ENCODE peak calls at places on chromosomes 4 and X, in ten cellular contexts. One of them, this sample, is unnamed.

GRCh38 chr4:141686929-141687328 is 50.5 kb downstream of the IL15 start:
- DNase-seq in mucosa of descending colon: peak; percentile 11
- DNase-seq in tibial artery: no peak
- DNase-seq in mammary epithelial cell: no peak
- DNase-seq in CD8-positive, alpha-beta memory T cell: no peak
- DNase-seq in bronchial epithelial cell: no peak
- DNase-seq in esophagus squamous epithelium: no peak
- DNase-seq in aorta: no peak
- DNase-seq in keratinocyte: no peak
- DNase-seq in pancreas: peak; percentile 26
- DNase-seq in this sample: no peak

GRCh38 chr4:84498203-84499026 is 677 bp downstream of the NKX6-1 start:
- DNase-seq in mucosa of descending colon: no peak
- DNase-seq in tibial artery: no peak
- DNase-seq in mammary epithelial cell: peak; percentile 24
- DNase-seq in CD8-positive, alpha-beta memory T cell: no peak
- DNase-seq in bronchial epithelial cell: no peak
- DNase-seq in esophagus squamous epithelium: no peak
- DNase-seq in aorta: peak; percentile 58
- DNase-seq in keratinocyte: no peak
- DNase-seq in pancreas: no peak
- DNase-seq in this sample: no peak

GRCh38 chrX:109911046-109911445 is 91.9 kb upstream of the TMEM164 start:
- DNase-seq in mucosa of descending colon: no peak
- DNase-seq in tibial artery: no peak
- DNase-seq in mammary epithelial cell: no peak
- DNase-seq in CD8-positive, alpha-beta memory T cell: no peak
- DNase-seq in bronchial epithelial cell: no peak
- DNase-seq in esophagus squamous epithelium: no peak
- DNase-seq in aorta: no peak
- DNase-seq in keratinocyte: no peak
- DNase-seq in pancreas: no peak
- DNase-seq in this sample: no peak

GRCh38 chrX:49264460-49264859 is at the start of gene FOXP3:
- DNase-seq in mucosa of descending colon: no peak
- DNase-seq in tibial artery: peak; percentile 3
- DNase-seq in mammary epithelial cell: no peak
- DNase-seq in CD8-positive, alpha-beta memory T cell: no peak
- DNase-seq in bronchial epithelial cell: no peak
- DNase-seq in esophagus squamous epithelium: no peak
- DNase-seq in aorta: no peak
- DNase-seq in keratinocyte: no peak
- DNase-seq in pancreas: no peak
- DNase-seq in this sample: no peak

GRCh38 chr4:20028694-20029093 is 223.0 kb upstream of the SLIT2 start:
- DNase-seq in mucosa of descending colon: no peak
- DNase-seq in tibial artery: no peak
- DNase-seq in mammary epithelial cell: peak; percentile 32
- DNase-seq in CD8-positive, alpha-beta memory T cell: no peak
- DNase-seq in bronchial epithelial cell: peak; percentile 90
- DNase-seq in esophagus squamous epithelium: no peak
- DNase-seq in aorta: no peak
- DNase-seq in keratinocyte: no peak
- DNase-seq in pancreas: no peak
- DNase-seq in this sample: no peak

GRCh38 chr4:141640692-141641091 is 4.3 kb downstream of the IL15 start:
- DNase-seq in mucosa of descending colon: no peak
- DNase-seq in tibial artery: no peak
- DNase-seq in mammary epithelial cell: no peak
- DNase-seq in CD8-positive, alpha-beta memory T cell: no peak
- DNase-seq in bronchial epithelial cell: no peak
- DNase-seq in esophagus squamous epithelium: no peak
- DNase-seq in aorta: no peak
- DNase-seq in keratinocyte: no peak
- DNase-seq in pancreas: no peak
- DNase-seq in this sample: no peak

GRCh38 chr4:2060578-2061207 is 1.6 kb downstream of the NAT8L start:
- DNase-seq in mucosa of descending colon: peak; percentile 34
- DNase-seq in tibial artery: no peak
- DNase-seq in mammary epithelial cell: no peak
- DNase-seq in CD8-positive, alpha-beta memory T cell: no peak
- DNase-seq in bronchial epithelial cell: no peak
- DNase-seq in esophagus squamous epithelium: no peak
- DNase-seq in aorta: peak; percentile 32
- DNase-seq in keratinocyte: no peak
- DNase-seq in pancreas: no peak
- DNase-seq in this sample: no peak

GRCh38 chrX:136768469-136769084 is 12.2 kb downstream of the ARHGEF6 start:
- DNase-seq in mucosa of descending colon: peak; percentile 33
- DNase-seq in tibial artery: peak; percentile 78
- DNase-seq in mammary epithelial cell: peak; percentile 69
- DNase-seq in CD8-positive, alpha-beta memory T cell: no peak
- DNase-seq in bronchial epithelial cell: peak; percentile 72
- DNase-seq in esophagus squamous epithelium: no peak
- DNase-seq in aorta: peak; percentile 72
- DNase-seq in keratinocyte: no peak
- DNase-seq in pancreas: no peak
- DNase-seq in this sample: no peak

GRCh38 chrX:105823092-105823454 is 734 bp downstream of the NRK start:
- DNase-seq in mucosa of descending colon: no peak
- DNase-seq in tibial artery: no peak
- DNase-seq in mammary epithelial cell: no peak
- DNase-seq in CD8-positive, alpha-beta memory T cell: no peak
- DNase-seq in bronchial epithelial cell: no peak
- DNase-seq in esophagus squamous epithelium: no peak
- DNase-seq in aorta: peak; percentile 24
- DNase-seq in keratinocyte: no peak
- DNase-seq in pancreas: no peak
- DNase-seq in this sample: no peak

GRCh38 chrX:105816517-105816916 is 5.8 kb upstream of the NRK start:
- DNase-seq in mucosa of descending colon: no peak
- DNase-seq in tibial artery: no peak
- DNase-seq in mammary epithelial cell: no peak
- DNase-seq in CD8-positive, alpha-beta memory T cell: no peak
- DNase-seq in bronchial epithelial cell: no peak
- DNase-seq in esophagus squamous epithelium: no peak
- DNase-seq in aorta: no peak
- DNase-seq in keratinocyte: no peak
- DNase-seq in pancreas: no peak
- DNase-seq in this sample: no peak

GRCh38 chrX:105821471-105822081 is 763 bp upstream of the NRK start:
- DNase-seq in mucosa of descending colon: peak; percentile 0
- DNase-seq in tibial artery: peak; percentile 39
- DNase-seq in mammary epithelial cell: no peak
- DNase-seq in CD8-positive, alpha-beta memory T cell: no peak
- DNase-seq in bronchial epithelial cell: peak; percentile 22
- DNase-seq in esophagus squamous epithelium: no peak
- DNase-seq in aorta: peak; percentile 48
- DNase-seq in keratinocyte: no peak
- DNase-seq in pancreas: no peak
- DNase-seq in this sample: no peak

GRCh38 chrX:105820247-105820646 is 2.1 kb upstream of the NRK start:
- DNase-seq in mucosa of descending colon: no peak
- DNase-seq in tibial artery: no peak
- DNase-seq in mammary epithelial cell: no peak
- DNase-seq in CD8-positive, alpha-beta memory T cell: no peak
- DNase-seq in bronchial epithelial cell: no peak
- DNase-seq in esophagus squamous epithelium: no peak
- DNase-seq in aorta: no peak
- DNase-seq in keratinocyte: no peak
- DNase-seq in pancreas: no peak
- DNase-seq in this sample: no peak

DNA sequence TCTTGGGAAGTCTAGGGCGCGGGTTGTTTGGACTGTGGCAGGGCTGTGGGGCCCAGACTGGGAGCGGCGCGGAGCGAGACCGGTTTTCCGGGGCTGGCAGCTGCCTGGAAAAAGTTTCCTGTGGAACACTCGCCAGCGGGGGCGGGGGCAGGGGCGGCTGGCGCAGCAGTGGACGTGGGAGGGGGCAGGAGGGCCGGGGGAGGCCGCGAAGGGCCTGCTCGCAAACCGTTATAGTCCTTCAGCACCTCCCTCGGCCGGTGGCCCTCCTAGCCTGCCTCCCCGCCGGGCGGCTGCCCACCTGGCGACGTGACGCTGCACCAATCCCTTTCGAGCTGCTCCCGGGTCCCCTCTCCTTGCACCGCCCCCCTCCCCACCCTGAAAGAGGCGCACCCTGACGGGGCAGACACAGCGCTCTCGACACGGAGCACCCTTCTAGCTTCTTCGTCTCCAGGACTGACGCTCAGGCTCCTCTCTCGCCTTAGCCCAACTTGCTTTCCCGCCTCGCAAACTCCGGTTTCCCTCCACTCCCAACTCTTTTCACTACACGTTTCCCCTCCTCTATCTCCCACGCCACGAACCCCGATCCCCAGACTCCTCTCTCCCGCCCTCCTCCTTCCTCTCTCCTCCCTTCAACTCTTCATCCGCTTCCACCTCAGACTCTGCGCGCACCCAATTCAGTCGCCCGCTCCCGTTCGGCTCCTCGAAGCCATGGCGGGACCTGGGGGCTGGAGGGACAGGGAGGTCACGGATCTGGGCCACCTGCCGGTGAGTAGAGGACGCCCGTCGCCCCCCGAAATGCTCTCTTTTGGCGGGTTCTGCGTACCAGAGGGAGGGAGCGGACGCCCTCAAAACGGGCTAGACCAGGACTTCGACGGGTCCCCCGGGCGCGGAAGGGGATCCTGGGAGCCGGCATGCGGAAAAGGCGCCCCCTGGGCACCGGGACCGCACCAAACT is at the start of gene NRK:
- DNase-seq in mucosa of descending colon: peak; percentile 1
- DNase-seq in tibial artery: peak; percentile 63
- DNase-seq in mammary epithelial cell: no peak
- DNase-seq in CD8-positive, alpha-beta memory T cell: no peak
- DNase-seq in bronchial epithelial cell: no peak
- DNase-seq in esophagus squamous epithelium: no peak
- DNase-seq in aorta: peak; percentile 60
- DNase-seq in keratinocyte: no peak
- DNase-seq in pancreas: no peak
- DNase-seq in this sample: no peak
- H3K4me3 ChIP-seq in mucosa of descending colon: no peak within 1 kb of the TSS
- H3K4me3 ChIP-seq in tibial artery: peak within 1 kb of the TSS; percentile 54
- H3K4me3 ChIP-seq in mammary epithelial cell: peak within 1 kb of the TSS; percentile 36
- H3K4me3 ChIP-seq in CD8-positive, alpha-beta memory T cell: no peak within 1 kb of the TSS
- H3K4me3 ChIP-seq in bronchial epithelial cell: no peak within 1 kb of the TSS
- H3K4me3 ChIP-seq in esophagus squamous epithelium: no peak within 1 kb of the TSS
- H3K4me3 ChIP-seq in aorta: peak within 1 kb of the TSS; percentile 11
- H3K4me3 ChIP-seq in keratinocyte: no peak within 1 kb of the TSS
- H3K4me3 ChIP-seq in pancreas: no peak within 1 kb of the TSS
- H3K4me3 ChIP-seq in this sample: no peak within 1 kb of the TSS

GRCh38 chrX:153905481-153906095 is 1.1 kb downstream of the AVPR2 start:
- DNase-seq in mucosa of descending colon: no peak
- DNase-seq in tibial artery: no peak
- DNase-seq in mammary epithelial cell: no peak
- DNase-seq in CD8-positive, alpha-beta memory T cell: no peak
- DNase-seq in bronchial epithelial cell: no peak
- DNase-seq in esophagus squamous epithelium: no peak
- DNase-seq in aorta: no peak
- DNase-seq in keratinocyte: no peak
- DNase-seq in pancreas: no peak
- DNase-seq in this sample: no peak
- H3K4me3 ChIP-seq in mucosa of descending colon: no peak overlapping the region
- H3K4me3 ChIP-seq in tibial artery: no peak overlapping the region
- H3K4me3 ChIP-seq in mammary epithelial cell: no peak overlapping the region
- H3K4me3 ChIP-seq in CD8-positive, alpha-beta memory T cell: no peak overlapping the region
- H3K4me3 ChIP-seq in bronchial epithelial cell: no peak overlapping the region
- H3K4me3 ChIP-seq in esophagus squamous epithelium: no peak overlapping the region
- H3K4me3 ChIP-seq in aorta: no peak overlapping the region
- H3K4me3 ChIP-seq in keratinocyte: no peak overlapping the region
- H3K4me3 ChIP-seq in pancreas: no peak overlapping the region
- H3K4me3 ChIP-seq in this sample: no peak overlapping the region

GRCh38 chrX:105477351-105477750 is 256.9 kb upstream of the TEX13A start:
- DNase-seq in mucosa of descending colon: no peak
- DNase-seq in tibial artery: no peak
- DNase-seq in mammary epithelial cell: peak; percentile 48
- DNase-seq in CD8-positive, alpha-beta memory T cell: no peak
- DNase-seq in bronchial epithelial cell: no peak
- DNase-seq in esophagus squamous epithelium: no peak
- DNase-seq in aorta: no peak
- DNase-seq in keratinocyte: no peak
- DNase-seq in pancreas: no peak
- DNase-seq in this sample: no peak

GRCh38 chrX:105480646-105481310 is 260.3 kb upstream of the TEX13A start:
- DNase-seq in mucosa of descending colon: no peak
- DNase-seq in tibial artery: no peak
- DNase-seq in mammary epithelial cell: no peak
- DNase-seq in CD8-positive, alpha-beta memory T cell: no peak
- DNase-seq in bronchial epithelial cell: no peak
- DNase-seq in esophagus squamous epithelium: no peak
- DNase-seq in aorta: no peak
- DNase-seq in keratinocyte: no peak
- DNase-seq in pancreas: no peak
- DNase-seq in this sample: no peak

GRCh38 chrX:105488731-105489130 is 268.2 kb upstream of the TEX13A start:
- DNase-seq in mucosa of descending colon: no peak
- DNase-seq in tibial artery: no peak
- DNase-seq in mammary epithelial cell: no peak
- DNase-seq in CD8-positive, alpha-beta memory T cell: no peak
- DNase-seq in bronchial epithelial cell: no peak
- DNase-seq in esophagus squamous epithelium: no peak
- DNase-seq in aorta: no peak
- DNase-seq in keratinocyte: no peak
- DNase-seq in pancreas: no peak
- DNase-seq in this sample: no peak

DNA sequence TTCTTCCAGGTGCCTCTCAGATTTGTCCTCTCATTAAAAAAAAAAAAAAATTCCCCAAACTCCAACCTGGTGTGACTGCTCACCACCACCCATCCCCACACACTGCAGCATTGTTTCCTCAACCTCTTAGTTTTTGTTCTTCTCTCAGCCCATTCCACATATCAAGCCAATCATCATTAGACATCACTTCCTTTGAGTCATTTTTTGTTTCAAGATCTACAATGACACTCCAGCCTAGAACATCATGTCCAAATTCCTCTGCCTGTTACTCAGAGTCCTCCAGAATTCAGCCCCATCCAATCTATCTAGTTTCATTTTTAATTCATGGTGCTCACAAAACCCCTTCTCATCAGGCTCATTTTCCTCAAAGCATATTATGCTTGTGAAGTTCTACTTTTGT is 262.5 kb upstream of the TEX13A start:
- DNase-seq in mucosa of descending colon: no peak
- DNase-seq in tibial artery: no peak
- DNase-seq in mammary epithelial cell: peak; percentile 95
- DNase-seq in CD8-positive, alpha-beta memory T cell: no peak
- DNase-seq in bronchial epithelial cell: peak; percentile 85
- DNase-seq in esophagus squamous epithelium: no peak
- DNase-seq in aorta: no peak
- DNase-seq in keratinocyte: peak; percentile 53
- DNase-seq in pancreas: no peak
- DNase-seq in this sample: no peak
- H3K4me3 ChIP-seq in mucosa of descending colon: no peak overlapping the region
- H3K4me3 ChIP-seq in tibial artery: no peak overlapping the region
- H3K4me3 ChIP-seq in mammary epithelial cell: no peak overlapping the region
- H3K4me3 ChIP-seq in CD8-positive, alpha-beta memory T cell: no peak overlapping the region
- H3K4me3 ChIP-seq in bronchial epithelial cell: no peak overlapping the region
- H3K4me3 ChIP-seq in esophagus squamous epithelium: no peak overlapping the region
- H3K4me3 ChIP-seq in aorta: no peak overlapping the region
- H3K4me3 ChIP-seq in keratinocyte: peak overlapping the region; percentile 18
- H3K4me3 ChIP-seq in pancreas: no peak overlapping the region
- H3K4me3 ChIP-seq in this sample: no peak overlapping the region

DNA sequence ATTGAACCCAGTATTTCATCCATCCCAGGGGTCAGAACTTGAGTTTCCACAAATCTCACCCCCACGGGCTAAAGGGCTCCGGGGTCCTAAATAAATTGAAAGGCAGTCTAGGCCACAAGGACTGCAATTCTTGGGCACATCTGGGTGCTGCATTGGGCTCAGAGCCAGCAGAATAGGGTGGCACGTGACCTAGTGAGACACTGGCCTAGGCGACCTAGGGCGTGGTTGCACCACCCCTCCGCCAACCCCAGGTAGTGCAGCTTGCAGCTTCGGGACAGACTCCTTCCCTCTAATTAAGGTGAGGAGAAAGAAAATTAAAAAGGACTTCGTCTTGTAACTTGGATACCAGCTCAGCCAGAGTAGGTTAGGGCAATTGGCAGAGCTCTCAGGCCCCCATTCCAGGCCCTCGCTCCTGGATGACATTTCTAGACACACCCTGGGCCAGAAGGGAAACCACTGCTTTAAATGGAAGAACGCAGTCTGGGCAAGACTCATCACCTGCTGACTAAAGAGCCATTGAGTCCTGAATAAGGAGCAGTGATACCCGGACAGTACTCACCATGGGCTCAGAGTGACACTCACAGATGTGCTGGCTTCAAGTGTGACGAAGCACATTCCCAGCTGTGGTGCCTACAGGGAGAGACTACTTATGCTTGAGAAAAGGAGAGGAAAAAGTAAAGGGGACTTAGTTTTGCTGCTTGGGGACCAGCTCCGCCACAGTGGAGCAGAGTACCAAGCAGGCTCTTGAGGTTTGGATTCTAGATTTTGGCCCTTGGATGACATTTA is 735.4 kb downstream of the FSTL5 start:
- DNase-seq in mucosa of descending colon: no peak
- DNase-seq in tibial artery: no peak
- DNase-seq in mammary epithelial cell: no peak
- DNase-seq in CD8-positive, alpha-beta memory T cell: no peak
- DNase-seq in bronchial epithelial cell: no peak
- DNase-seq in esophagus squamous epithelium: no peak
- DNase-seq in aorta: no peak
- DNase-seq in keratinocyte: no peak
- DNase-seq in pancreas: no peak
- DNase-seq in this sample: no peak
- H3K4me3 ChIP-seq in mucosa of descending colon: no peak overlapping the region
- H3K4me3 ChIP-seq in tibial artery: no peak overlapping the region
- H3K4me3 ChIP-seq in mammary epithelial cell: no peak overlapping the region
- H3K4me3 ChIP-seq in CD8-positive, alpha-beta memory T cell: no peak overlapping the region
- H3K4me3 ChIP-seq in bronchial epithelial cell: no peak overlapping the region
- H3K4me3 ChIP-seq in esophagus squamous epithelium: no peak overlapping the region
- H3K4me3 ChIP-seq in aorta: no peak overlapping the region
- H3K4me3 ChIP-seq in keratinocyte: no peak overlapping the region
- H3K4me3 ChIP-seq in pancreas: no peak overlapping the region
- H3K4me3 ChIP-seq in this sample: no peak overlapping the region

This sample was measured in DND-41.